ENCODE peak calls at places on chromosome 14, in eight cellular contexts. P, N, D, E, L, I, J and Q are unnamed samples.

GRCh38 chr14:54579606-54580005 is 12.7 kb downstream of the SAMD4A start:
- DNase-seq in P (no peak), N (no peak), D (no peak), E (no peak), L (no peak), I (peak), J (no peak), Q (no peak)

GRCh38 chr14:100889641-100890040 is 13.9 kb downstream of the RTL1 start:
- DNase-seq in P (no peak), N (no peak), D (no peak), E (no peak), L (no peak), I (no peak), J (no peak), Q (peak)

GRCh38 chr14:21090194-21090939 is 8.1 kb downstream of the ZNF219 start:
- DNase-seq in P (no peak), N (peak), D (peak), E (no peak), L (no peak), I (peak), J (no peak), Q (no peak)

GRCh38 chr14:50758945-50759344 is 72.0 kb downstream of the NIN start:
- DNase-seq in P (no peak), N (no peak), D (no peak), E (no peak), L (no peak), I (no peak), J (no peak), Q (no peak)

GRCh38 chr14:95486875-95487668 is 29.4 kb downstream of the SYNE3 start:
- DNase-seq in P (no peak), N (peak), D (no peak), E (no peak), L (no peak), I (no peak), J (no peak), Q (no peak)

GRCh38 chr14:25009891-25010290 is 40.1 kb downstream of the STXBP6 start:
- DNase-seq in P (no peak), N (no peak), D (no peak), E (no peak), L (no peak), I (no peak), J (no peak), Q (no peak)

GRCh38 chr14:77583657-77584056 is 32.8 kb downstream of the SPTLC2 start:
- DNase-seq in P (no peak), N (no peak), D (no peak), E (no peak), L (no peak), I (no peak), J (no peak), Q (no peak)

GRCh38 chr14:99524804-99525698 is 43.8 kb downstream of the CCNK start:
- DNase-seq in P (no peak), N (peak), D (no peak), E (peak), L (peak), I (peak), J (no peak), Q (no peak)

GRCh38 chr14:51004801-51005526 is 60.7 kb upstream of the PYGL start:
- DNase-seq in P (no peak), N (no peak), D (no peak), E (no peak), L (no peak), I (peak), J (peak), Q (no peak)

GRCh38 chr14:64293976-64294671 is at the start of gene ESR2:
- DNase-seq in P (no peak), N (peak), D (no peak), E (no peak), L (no peak), I (peak), J (no peak), Q (no peak)
- H3K4me3 ChIP-seq in P (no peak), N (peak), D (peak), E (peak), L (peak), I (peak), J (peak), Q (peak)

GRCh38 chr14:93960774-93961438 is 15.5 kb downstream of the ASB2 start:
- DNase-seq in P (no peak), N (no peak), D (no peak), E (no peak), L (no peak), I (no peak), J (no peak), Q (no peak)

GRCh38 chr14:93958567-93959238 is 17.7 kb downstream of the ASB2 start:
- DNase-seq in P (no peak), N (peak), D (no peak), E (no peak), L (no peak), I (no peak), J (no peak), Q (no peak)

GRCh38 chr14:93959239-93960107 is 16.9 kb downstream of the ASB2 start:
- DNase-seq in P (no peak), N (peak), D (no peak), E (peak), L (no peak), I (peak), J (peak), Q (no peak)

GRCh38 chr14:93961610-93962009 is 14.8 kb downstream of the ASB2 start:
- DNase-seq in P (no peak), N (peak), D (no peak), E (no peak), L (no peak), I (no peak), J (no peak), Q (no peak)

GRCh38 chr14:93960108-93960475 is 16.3 kb downstream of the ASB2 start:
- DNase-seq in P (no peak), N (peak), D (no peak), E (no peak), L (no peak), I (no peak), J (no peak), Q (no peak)
- H3K4me3 ChIP-seq in P (no peak), N (peak), D (no peak), E (no peak), L (no peak), I (no peak), J (no peak), Q (no peak)

GRCh38 chr14:98350213-98350612 is 921.8 kb downstream of the BCL11B start:
- DNase-seq in P (no peak), N (no peak), D (no peak), E (no peak), L (no peak), I (no peak), J (peak), Q (no peak)

GRCh38 chr14:98345186-98345585 is 926.8 kb downstream of the BCL11B start:
- DNase-seq in P (no peak), N (no peak), D (no peak), E (no peak), L (no peak), I (no peak), J (peak), Q (no peak)

GRCh38 chr14:98347686-98348085 is 924.3 kb downstream of the BCL11B start:
- DNase-seq in P (no peak), N (no peak), D (no peak), E (no peak), L (no peak), I (no peak), J (no peak), Q (no peak)

GRCh38 chr14:98348505-98348904 is 923.5 kb downstream of the BCL11B start:
- DNase-seq in P (no peak), N (no peak), D (no peak), E (no peak), L (no peak), I (no peak), J (no peak), Q (no peak)
- H3K4me3 ChIP-seq in P (no peak), N (no peak), D (no peak), E (no peak), L (no peak), I (no peak), J (no peak), Q (no peak)

DNA sequence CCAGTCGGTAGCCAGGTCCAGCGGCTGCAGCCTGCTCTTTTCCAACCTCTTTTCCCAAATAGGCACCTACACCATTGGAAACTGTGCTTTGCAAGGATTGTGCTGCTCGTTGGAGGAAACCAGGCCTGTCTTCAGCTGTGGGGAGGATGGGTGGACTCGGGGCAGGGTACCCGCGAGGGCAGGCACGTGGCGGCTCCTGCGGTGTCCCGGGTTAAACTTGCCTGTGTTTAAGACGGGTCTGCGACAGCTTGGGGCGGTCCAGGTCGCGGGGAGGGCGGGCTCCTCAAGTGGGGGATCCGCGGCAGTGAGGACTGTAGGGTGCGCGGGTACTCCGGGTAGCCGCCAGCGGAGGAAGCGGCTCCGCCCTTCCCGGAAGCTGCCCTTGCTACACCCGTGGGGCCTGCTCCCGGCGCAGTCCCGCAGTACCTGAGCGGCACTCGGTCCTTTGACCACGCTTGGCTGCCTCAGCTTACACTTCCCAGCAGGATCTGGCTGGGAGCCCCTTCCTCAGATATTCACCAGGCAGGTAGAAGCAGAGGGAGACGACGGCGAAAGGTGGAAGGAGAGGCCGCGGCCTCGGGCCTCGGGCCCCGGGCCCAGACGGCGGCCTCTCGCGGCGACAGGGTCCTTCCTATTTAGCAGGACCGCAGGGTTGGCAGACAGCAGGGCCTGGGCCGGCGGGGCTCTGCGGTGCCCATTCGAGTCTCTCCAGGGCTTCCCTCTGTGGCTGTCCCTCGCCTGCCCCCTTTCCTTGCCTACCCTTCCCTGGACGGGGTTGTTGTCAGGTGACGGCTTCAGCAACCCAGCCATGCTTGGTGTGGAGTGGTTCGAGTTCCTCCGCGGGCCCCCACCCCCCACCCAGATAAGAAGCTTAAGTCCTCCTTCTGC is 2.9 kb downstream of the TTC6 start:
- DNase-seq in P (no peak), N (no peak), D (no peak), E (no peak), L (no peak), I (no peak), J (no peak), Q (no peak)
- H3K4me3 ChIP-seq in P (no peak), N (no peak), D (no peak), E (peak), L (peak), I (no peak), J (no peak), Q (no peak)

DNA sequence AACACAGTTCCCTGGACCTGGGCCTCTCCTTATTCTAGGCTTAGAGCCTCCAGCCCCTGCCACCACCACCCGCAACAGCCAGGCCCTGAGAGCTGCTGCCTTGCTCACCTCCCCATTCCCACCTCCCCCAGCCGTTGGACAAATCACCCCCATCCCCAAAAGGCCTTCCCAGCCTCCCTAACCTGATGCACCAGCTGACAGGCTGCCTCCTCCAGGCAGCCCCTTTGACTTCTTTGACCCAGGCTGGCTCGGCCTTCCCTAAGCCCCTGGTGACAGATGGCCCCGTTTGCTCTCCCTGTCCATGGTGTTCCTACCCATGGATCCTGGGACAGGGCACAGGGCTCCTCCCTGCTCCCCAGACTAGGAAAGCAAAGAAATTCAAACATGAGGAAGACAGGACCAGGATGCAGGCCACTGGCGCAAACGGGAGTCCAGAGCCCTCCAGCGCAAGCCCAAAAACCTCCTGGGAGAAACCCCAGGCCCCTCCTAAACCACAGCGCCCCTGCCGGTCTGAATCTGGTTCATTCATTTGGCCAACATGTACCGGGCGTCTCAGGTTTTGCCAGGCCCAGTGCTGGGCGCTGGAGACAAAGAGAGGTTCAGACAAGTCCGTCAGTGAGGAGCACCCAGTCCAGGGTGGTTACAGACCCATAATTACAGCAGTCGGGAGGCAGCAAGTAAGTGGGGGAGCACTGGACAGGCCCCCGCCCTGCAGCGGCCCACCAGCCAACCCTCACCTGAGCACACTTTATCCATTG is 2.4 kb downstream of the AKT1 start:
- DNase-seq in P (no peak), N (no peak), D (no peak), E (no peak), L (no peak), I (no peak), J (no peak), Q (no peak)
- H3K4me3 ChIP-seq in P (no peak), N (no peak), D (no peak), E (peak), L (no peak), I (no peak), J (no peak), Q (no peak)

DNA sequence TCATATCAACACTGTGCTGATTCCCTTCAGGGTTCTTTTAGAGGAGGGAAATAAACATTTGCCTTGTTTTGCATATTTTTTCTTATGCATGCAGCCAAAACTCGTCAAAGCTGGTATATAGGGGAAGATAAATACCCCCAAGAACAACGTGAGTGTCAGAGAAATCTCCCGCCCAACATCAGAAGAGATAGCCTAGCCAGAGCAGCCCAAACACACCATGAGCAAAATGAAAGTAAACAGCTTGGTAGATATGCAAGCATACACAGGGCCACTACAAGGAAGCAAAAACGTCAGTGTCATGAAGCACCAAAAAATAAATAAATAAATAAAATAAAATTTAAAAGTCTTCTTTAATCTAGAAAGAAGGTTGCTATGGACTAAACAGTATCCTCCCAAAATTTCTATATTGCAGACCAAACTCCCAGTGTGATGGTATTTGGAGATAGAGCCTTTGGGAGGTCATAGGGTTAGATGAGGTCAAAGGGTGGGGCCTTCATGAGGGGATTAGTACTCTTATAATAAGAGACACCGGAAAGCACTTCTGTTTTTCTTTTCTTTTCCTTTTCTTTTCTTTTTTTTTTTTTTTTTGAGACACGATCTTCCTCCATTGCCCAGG is 22.2 kb downstream of the EIF5 start:
- DNase-seq in P (no peak), N (no peak), D (no peak), E (no peak), L (no peak), I (no peak), J (no peak), Q (no peak)
- H3K4me3 ChIP-seq in P (no peak), N (no peak), D (no peak), E (no peak), L (no peak), I (no peak), J (no peak), Q (no peak)